ENCODE peak calls at places on chromosomes 3 and 15, in six cellular contexts. W, L, O, K, F and B are unnamed samples.

GRCh38 chr3:107524214-107525100 is 1.7 kb downstream of the BBX start:
- DNase-seq in W (no peak), K (peak), O (peak), F (no peak), L (no peak), B (peak)

GRCh38 chr15:72554471-72555425 is 80.6 kb downstream of the ARIH1 start:
- DNase-seq in K (peak), L (no peak), W (no peak), O (no peak), F (no peak), B (no peak)

GRCh38 chr3:36695769-36696137 is 68.6 kb downstream of the DCLK3 start:
- DNase-seq in O (no peak), F (no peak), L (no peak), W (no peak), K (no peak), B (no peak)

GRCh38 chr15:66622677-66623076 is 56.9 kb upstream of the LCTL start:
- DNase-seq in K (no peak), F (no peak), L (no peak), O (no peak), W (no peak), B (no peak)

GRCh38 chr3:113736548-113737089 is 9.4 kb downstream of the NAA50 start:
- DNase-seq in L (no peak), W (no peak), O (no peak), K (peak), F (peak), B (no peak)

GRCh38 chr3:87798567-87798947 is 260.2 kb downstream of the CGGBP1 start:
- DNase-seq in L (no peak), O (no peak), W (no peak), K (no peak), F (no peak), B (no peak)

GRCh38 chr3:190435618-190436017 is 14.1 kb downstream of the TMEM207 start:
- DNase-seq in L (no peak), W (no peak), O (no peak), F (no peak), K (no peak), B (no peak)

GRCh38 chr15:74196175-74196574 is 6.4 kb downstream of the STRA6 start:
- DNase-seq in O (no peak), L (no peak), K (no peak), F (peak), W (no peak), B (peak)

GRCh38 chr3:197404754-197405153 is 106.3 kb upstream of the DLG1 start:
- DNase-seq in O (no peak), L (no peak), K (no peak), W (no peak), F (no peak), B (no peak)

GRCh38 chr3:179450901-179451334 is 352 bp downstream of the GNB4 start:
- DNase-seq in F (no peak), L (no peak), W (no peak), K (peak), O (no peak), B (no peak)

GRCh38 chr3:49803464-49804140 is 541 bp downstream of the INKA1 start:
- DNase-seq in L (no peak), K (peak), O (no peak), W (peak), F (no peak), B (peak)

GRCh38 chr3:143450656-143451055 is 331.1 kb downstream of the CHST2 start:
- DNase-seq in L (no peak), F (no peak), O (no peak), W (no peak), K (no peak), B (no peak)

GRCh38 chr3:102096066-102096465 is 246.8 kb downstream of the NFKBIZ start:
- DNase-seq in W (no peak), F (no peak), O (no peak), L (no peak), K (no peak), B (no peak)

GRCh38 chr3:194089357-194090177 is 46.4 kb upstream of the HES1 start:
- DNase-seq in L (peak), O (peak), W (no peak), K (peak), F (peak), B (peak)

GRCh38 chr3:170806141-170806540 is 63.9 kb downstream of the RPL22L1 start:
- DNase-seq in F (no peak), K (no peak), L (no peak), O (no peak), W (no peak), B (no peak)

GRCh38 chr15:35393403-35393802 is 152.6 kb downstream of the DPH6 start:
- DNase-seq in K (no peak), O (no peak), L (no peak), W (no peak), F (no peak), B (no peak)

GRCh38 chr3:148970311-148970710 is 21.0 kb upstream of the GYG1 start:
- DNase-seq in L (no peak), K (no peak), W (no peak), O (no peak), F (no peak), B (no peak)

GRCh38 chr3:124685481-124685880 is 44.8 kb upstream of the UMPS start:
- DNase-seq in L (no peak), K (no peak), F (no peak), O (no peak), W (no peak), B (no peak)

GRCh38 chr15:79296583-79296982 is 14.1 kb downstream of the ANKRD34C start:
- DNase-seq in K (no peak), O (no peak), F (peak), L (no peak), W (no peak), B (no peak)

GRCh38 chr3:61903931-61904657 is 342.7 kb downstream of the PTPRG start:
- DNase-seq in W (no peak), F (no peak), K (peak), L (no peak), O (no peak), B (no peak)

GRCh38 chr3:29338377-29338776 is 57.5 kb downstream of the RBMS3 start:
- DNase-seq in K (no peak), O (no peak), L (no peak), W (no peak), F (no peak), B (no peak)

GRCh38 chr3:133463441-133463860 is 63.6 kb downstream of the BFSP2 start:
- DNase-seq in K (no peak), F (no peak), O (no peak), W (no peak), L (no peak), B (no peak)

GRCh38 chr3:196688349-196688748 is 23.7 kb downstream of the CEP19 start:
- DNase-seq in K (peak), O (no peak), F (no peak), L (no peak), W (no peak), B (peak)

GRCh38 chr15:29337156-29337959 is 67.7 kb upstream of the NSMCE3 start:
- DNase-seq in K (no peak), L (no peak), W (no peak), F (no peak), O (no peak), B (no peak)

GRCh38 chr3:126340596-126340942 is 16.6 kb downstream of the KLF15 start:
- DNase-seq in W (no peak), K (no peak), O (no peak), L (peak), F (no peak), B (no peak)

GRCh38 chr3:125386811-125387210 is 11.7 kb upstream of the ZNF148 start:
- DNase-seq in F (no peak), K (no peak), O (no peak), W (no peak), L (no peak), B (no peak)

GRCh38 chr15:60324706-60325438 is 72.9 kb downstream of the ANXA2 start:
- DNase-seq in K (no peak), O (no peak), W (no peak), L (no peak), F (no peak), B (no peak)

GRCh38 chr3:122996038-122996580 is 31.5 kb downstream of the SEMA5B start:
- DNase-seq in W (no peak), F (no peak), L (no peak), K (no peak), O (no peak), B (no peak)

GRCh38 chr15:90860450-90860849 is 7.9 kb upstream of the FURIN start:
- DNase-seq in O (no peak), W (no peak), F (peak), K (no peak), L (no peak), B (no peak)
- TF ChIP-seq POLR2A in O (no peak), W (no peak), F (no peak), K (no peak), L (no peak), B (no peak)

GRCh38 chr15:40308844-40309189 is 1.1 kb upstream of the PLCB2 start:
- DNase-seq in W (no peak), L (no peak), K (no peak), O (no peak), F (no peak), B (peak)
- TF ChIP-seq POLR2A in W (no peak), L (no peak), K (no peak), O (no peak), F (no peak), B (no peak)

DNA sequence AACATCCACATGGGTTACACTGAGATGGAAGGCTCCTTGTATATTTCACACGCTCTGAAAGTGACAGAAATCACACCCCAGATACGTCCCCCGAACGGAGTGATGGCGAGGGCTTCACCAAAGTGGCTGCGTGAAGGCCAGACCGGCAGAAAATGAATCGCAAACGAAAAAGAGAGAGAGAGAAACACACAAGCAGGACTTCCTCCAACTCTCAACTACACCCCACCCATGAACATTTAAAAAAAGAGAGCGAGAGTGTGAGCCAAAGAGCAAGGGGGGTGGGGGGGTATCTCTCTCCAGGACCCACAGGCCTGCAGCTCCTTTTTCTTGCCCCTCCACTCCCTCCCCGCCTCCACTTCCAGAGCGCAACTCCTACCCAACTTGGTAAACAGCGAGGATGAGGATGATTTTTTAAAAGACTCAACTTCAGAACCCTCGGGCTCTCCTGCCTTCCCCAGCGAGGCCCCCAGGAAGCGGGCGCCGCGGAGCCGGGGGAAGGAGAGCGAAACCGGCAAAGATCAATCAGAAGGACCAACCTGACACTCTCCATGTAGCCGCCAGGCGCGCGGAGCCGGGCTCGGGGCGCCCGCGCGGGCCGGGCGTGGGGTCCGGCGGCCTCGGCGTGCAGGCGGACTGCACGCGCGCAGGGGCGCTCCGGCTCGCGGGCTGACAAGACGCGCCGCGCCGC is 519.1 kb downstream of the FOXP1 start:
- DNase-seq in O (no peak), K (peak), F (no peak), W (no peak), L (no peak), B (peak)
- TF ChIP-seq POLR2A in O (no peak), K (peak), F (no peak), W (no peak), L (peak), B (peak)

DNA sequence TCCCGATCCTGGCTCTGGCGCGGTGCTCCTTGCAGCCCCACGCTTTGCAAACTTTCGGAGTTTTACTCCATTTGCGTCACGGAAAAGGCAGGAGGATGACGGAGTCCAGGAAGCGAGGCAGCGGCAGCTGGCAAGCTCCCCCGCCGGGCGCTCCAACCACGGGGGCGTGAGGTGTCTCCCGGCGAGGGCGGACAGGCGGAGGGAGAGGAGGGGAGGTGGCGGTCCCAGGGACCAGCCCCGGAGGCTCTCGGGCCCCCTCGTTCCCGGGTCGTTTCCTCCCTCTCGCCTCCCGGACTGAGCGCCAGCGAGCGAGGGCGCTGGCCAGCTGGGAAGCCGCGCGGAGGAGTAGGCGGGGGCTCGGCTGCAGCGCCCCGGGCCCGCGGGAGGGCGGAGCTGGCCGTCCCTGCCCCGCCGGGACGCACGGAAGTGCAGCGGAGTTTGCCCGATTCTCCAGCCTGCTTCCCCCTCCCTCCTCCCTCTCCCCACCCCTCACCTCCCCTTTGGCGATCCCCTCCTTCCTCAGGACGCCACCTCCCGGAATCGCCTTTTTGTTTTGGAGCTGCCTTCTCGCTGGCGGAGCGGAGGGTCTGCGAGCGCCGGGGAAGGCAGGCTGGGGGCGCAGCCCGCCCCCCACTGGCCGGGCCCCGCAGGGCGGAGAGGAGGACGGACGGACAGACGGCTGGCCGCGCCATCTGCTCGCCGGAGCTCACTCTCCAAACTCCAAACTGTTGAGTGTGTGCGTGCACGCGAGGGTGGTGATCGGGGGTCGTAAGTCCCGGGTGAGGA is at the start of gene SNX33:
- DNase-seq in O (peak), L (peak), K (peak), F (no peak), W (peak), B (peak)
- TF ChIP-seq POLR2A in O (no peak), L (peak), K (no peak), F (peak), W (no peak), B (peak)

DNA sequence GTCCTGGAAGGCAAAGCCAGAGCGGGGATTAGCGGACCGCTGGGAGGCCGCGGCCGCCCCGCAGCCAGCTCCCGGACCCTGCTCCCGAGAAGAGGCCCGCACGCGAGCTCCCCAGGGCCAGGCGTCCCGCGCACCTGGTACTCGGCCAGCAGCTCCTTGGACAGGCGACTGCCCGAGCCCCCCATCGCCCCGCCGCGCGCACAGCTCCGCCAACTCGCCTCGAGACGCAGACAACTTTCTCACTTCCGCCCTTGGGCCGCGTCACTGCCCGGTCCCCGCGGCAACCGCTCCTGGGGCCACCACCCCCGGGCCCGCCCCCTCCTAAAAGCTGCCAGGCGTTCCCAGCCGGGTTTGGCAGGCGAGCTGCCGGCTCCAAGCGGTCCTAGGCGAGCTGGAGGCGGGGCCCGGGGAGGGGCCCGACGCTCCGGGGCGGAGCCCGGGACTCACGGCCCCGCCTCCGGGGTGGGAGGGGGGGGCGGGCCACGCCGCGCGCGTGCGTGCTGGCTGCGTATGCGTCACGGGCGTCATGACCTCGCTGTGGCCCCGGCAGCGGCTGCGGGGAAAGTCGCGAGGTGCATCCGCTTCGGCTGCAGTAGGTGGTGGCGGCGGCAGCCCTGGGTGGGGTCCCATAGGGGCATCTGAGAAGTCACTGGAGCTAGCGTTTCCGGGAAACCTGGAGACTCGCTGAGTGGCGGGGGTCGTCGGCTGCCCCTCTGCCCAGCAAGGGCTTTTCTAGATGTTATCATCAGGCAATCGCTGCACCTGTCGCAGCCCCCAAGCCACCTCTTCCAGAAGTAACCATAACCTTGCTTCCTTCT is at the start of the genes CIB1 and GDPGP1:
- DNase-seq in K (peak), F (peak), L (peak), W (peak), O (peak), B (peak)
- TF ChIP-seq POLR2A in K (peak), F (peak), L (peak), W (peak), O (peak), B (peak)

GRCh38 chr3:129794319-129795201 is 99.0 kb downstream of the TMCC1 start:
- DNase-seq in K (peak), W (peak), O (no peak), F (peak), L (peak), B (peak)
- TF ChIP-seq POLR2A in K (no peak), W (no peak), O (no peak), F (no peak), L (no peak), B (no peak)